ENCODE peak calls at places on chromosomes 7 and 10, in ten cellular contexts. R is coronary artery, Y is body of pancreas, S is sigmoid colon, V is GM12865, F is HCT116, W is IMR-90, L is neural crest cell, P is AG09319, B is lower leg skin. T is an unnamed sample.

GRCh38 chr7:128863433-128863989 is 855 bp downstream of the ATP6V1F start:
- DNase-seq in R (no peak), Y (peak), S (no peak), V (peak), F (peak), W (peak), L (peak), P (no peak), B (no peak), T (peak)

GRCh38 chr10:100729877-100730738 is 15.3 kb upstream of the PAX2 start:
- DNase-seq in R (no peak), Y (no peak), S (no peak), V (no peak), F (no peak), W (no peak), L (no peak), P (no peak), B (no peak), T (peak)

GRCh38 chr10:60148266-60148840 is 241.3 kb downstream of the ANK3 start:
- DNase-seq in R (no peak), Y (peak), S (no peak), V (no peak), F (no peak), W (peak), L (no peak), P (peak), B (no peak), T (no peak)

GRCh38 chr7:130961128-130961601 is 227.2 kb upstream of the KLF14 start:
- DNase-seq in R (no peak), Y (no peak), S (no peak), V (peak), F (peak), W (peak), L (no peak), P (no peak), B (no peak), T (no peak)

GRCh38 chr10:119315128-119316001 is 108.0 kb downstream of the GRK5 start:
- DNase-seq in R (no peak), Y (no peak), S (peak), V (peak), F (peak), W (peak), L (no peak), P (peak), B (peak), T (peak)

GRCh38 chr10:75774780-75775490 is 343.5 kb downstream of the LRMDA start:
- DNase-seq in R (no peak), Y (no peak), S (no peak), V (no peak), F (no peak), W (no peak), L (no peak), P (no peak), B (no peak), T (no peak)

GRCh38 chr7:26688936-26689506 is 175.4 kb downstream of the SKAP2 start:
- DNase-seq in R (no peak), Y (no peak), S (no peak), V (peak), F (no peak), W (no peak), L (no peak), P (no peak), B (no peak), T (no peak)

GRCh38 chr10:34319197-34319846 is 495.8 kb downstream of the PARD3 start:
- DNase-seq in R (no peak), Y (peak), S (no peak), V (no peak), F (peak), W (peak), L (no peak), P (peak), B (peak), T (no peak)

GRCh38 chr7:55369427-55369826 is 4.3 kb downstream of the LANCL2 start:
- DNase-seq in R (no peak), Y (no peak), S (no peak), V (no peak), F (no peak), W (peak), L (no peak), P (peak), B (no peak), T (no peak)

GRCh38 chr7:143258830-143259229 is 4.4 kb upstream of the GSTK1 start:
- DNase-seq in R (no peak), Y (peak), S (no peak), V (peak), F (no peak), W (peak), L (no peak), P (no peak), B (no peak), T (no peak)

GRCh38 chr7:130758429-130759056 is 24.5 kb upstream of the KLF14 start:
- DNase-seq in R (no peak), Y (no peak), S (no peak), V (peak), F (peak), W (peak), L (no peak), P (peak), B (no peak), T (no peak)

GRCh38 chr10:7547825-7548224 is 118.9 kb downstream of the ITIH5 start:
- DNase-seq in R (peak), Y (no peak), S (peak), V (no peak), F (no peak), W (no peak), L (no peak), P (no peak), B (no peak), T (no peak)

GRCh38 chr7:29987083-29987482 is 2.5 kb downstream of the SCRN1 start:
- DNase-seq in R (no peak), Y (no peak), S (no peak), V (peak), F (no peak), W (peak), L (no peak), P (peak), B (no peak), T (no peak)

GRCh38 chr10:75395955-75396860 is 5.4 kb downstream of the ZNF503 start:
- DNase-seq in R (no peak), Y (peak), S (no peak), V (no peak), F (no peak), W (no peak), L (peak), P (no peak), B (no peak), T (peak)

GRCh38 chr10:14302035-14302434 is 28.7 kb downstream of the FRMD4A start:
- DNase-seq in R (no peak), Y (no peak), S (no peak), V (no peak), F (no peak), W (peak), L (no peak), P (no peak), B (no peak), T (no peak)

GRCh38 chr7:100584046-100584676 is 1.8 kb downstream of the LRCH4 start:
- DNase-seq in R (no peak), Y (no peak), S (peak), V (peak), F (no peak), W (peak), L (no peak), P (no peak), B (no peak), T (no peak)

GRCh38 chr10:20100157-20100556 is 283.9 kb downstream of the PLXDC2 start:
- DNase-seq in R (no peak), Y (no peak), S (no peak), V (no peak), F (no peak), W (peak), L (no peak), P (no peak), B (no peak), T (no peak)

GRCh38 chr10:2990764-2991163 is 76.6 kb upstream of the PFKP start:
- DNase-seq in R (no peak), Y (no peak), S (no peak), V (no peak), F (no peak), W (no peak), L (no peak), P (no peak), B (no peak), T (no peak)

GRCh38 chr10:73625004-73625883 is 16.0 kb downstream of the MYOZ1 start:
- DNase-seq in R (no peak), Y (peak), S (peak), V (no peak), F (no peak), W (peak), L (peak), P (no peak), B (no peak), T (peak)

GRCh38 chr10:58641095-58641531 is 128.4 kb downstream of the BICC1 start:
- DNase-seq in R (no peak), Y (peak), S (no peak), V (no peak), F (peak), W (peak), L (no peak), P (peak), B (no peak), T (no peak)

GRCh38 chr7:99255463-99255862 is 17.2 kb upstream of the MYH16 start:
- DNase-seq in R (no peak), Y (no peak), S (no peak), V (no peak), F (no peak), W (no peak), L (no peak), P (no peak), B (no peak), T (no peak)

GRCh38 chr7:35761882-35762720 is 38.8 kb upstream of the SEPTIN7 start:
- DNase-seq in R (no peak), Y (no peak), S (no peak), V (no peak), F (no peak), W (peak), L (no peak), P (no peak), B (no peak), T (no peak)

GRCh38 chr10:84660340-84661159 is 332.2 kb downstream of the CCSER2 start:
- DNase-seq in R (no peak), Y (no peak), S (no peak), V (no peak), F (no peak), W (no peak), L (no peak), P (no peak), B (no peak), T (no peak)

GRCh38 chr10:80472234-80473095 is 18.4 kb downstream of the TSPAN14 start:
- DNase-seq in R (no peak), Y (no peak), S (no peak), V (peak), F (no peak), W (peak), L (no peak), P (peak), B (no peak), T (no peak)

GRCh38 chr7:33108591-33108930 is 643 bp downstream of the RP9 start:
- DNase-seq in R (no peak), Y (no peak), S (no peak), V (peak), F (no peak), W (no peak), L (no peak), P (no peak), B (no peak), T (peak)

GRCh38 chr7:41107330-41107937 is 595.5 kb downstream of the INHBA start:
- DNase-seq in R (no peak), Y (no peak), S (no peak), V (peak), F (peak), W (peak), L (no peak), P (no peak), B (peak), T (no peak)

GRCh38 chr10:70355234-70356021 is 27.0 kb downstream of the LRRC20 start:
- DNase-seq in R (no peak), Y (peak), S (no peak), V (peak), F (no peak), W (no peak), L (no peak), P (no peak), B (no peak), T (no peak)

GRCh38 chr7:151291206-151291605 is 42.7 kb upstream of the SMARCD3 start:
- DNase-seq in R (no peak), Y (no peak), S (no peak), V (no peak), F (no peak), W (no peak), L (no peak), P (no peak), B (no peak), T (no peak)

GRCh38 chr7:28410628-28411578 is 1.4 kb upstream of the CREB5 start:
- DNase-seq in R (peak), Y (no peak), S (peak), V (peak), F (no peak), W (peak), L (peak), P (no peak), B (no peak), T (peak)

GRCh38 chr10:95337354-95337753 is 46.6 kb upstream of the PDLIM1 start:
- DNase-seq in R (no peak), Y (no peak), S (no peak), V (no peak), F (no peak), W (no peak), L (no peak), P (no peak), B (no peak), T (no peak)

GRCh38 chr7:125847706-125848105 is 918.1 kb upstream of the POT1 start:
- DNase-seq in R (no peak), Y (no peak), S (no peak), V (no peak), F (no peak), W (no peak), L (no peak), P (no peak), B (no peak), T (no peak)

GRCh38 chr7:77627307-77627671 is 69.0 kb upstream of the RSBN1L start:
- DNase-seq in R (no peak), Y (no peak), S (no peak), V (no peak), F (no peak), W (peak), L (no peak), P (no peak), B (no peak), T (no peak)

GRCh38 chr10:22369433-22370072 is 24.3 kb downstream of the SPAG6 start:
- DNase-seq in R (no peak), Y (no peak), S (no peak), V (peak), F (peak), W (peak), L (no peak), P (no peak), B (no peak), T (no peak)

GRCh38 chr7:25557930-25558329 is 329.6 kb upstream of the NPVF start:
- DNase-seq in R (no peak), Y (no peak), S (no peak), V (no peak), F (no peak), W (no peak), L (no peak), P (no peak), B (no peak), T (no peak)

GRCh38 chr7:486216-486743 is 33.4 kb downstream of the PDGFA start:
- DNase-seq in R (no peak), Y (no peak), S (peak), V (no peak), F (no peak), W (no peak), L (no peak), P (no peak), B (no peak), T (no peak)

GRCh38 chr10:61164458-61165160 is 220.6 kb upstream of the RHOBTB1 start:
- DNase-seq in R (no peak), Y (peak), S (no peak), V (no peak), F (no peak), W (no peak), L (no peak), P (no peak), B (peak), T (no peak)

GRCh38 chr7:123135960-123136359 is 63.8 kb downstream of the SLC13A1 start:
- DNase-seq in R (no peak), Y (no peak), S (no peak), V (no peak), F (no peak), W (no peak), L (no peak), P (no peak), B (no peak), T (no peak)

GRCh38 chr7:123131140-123131539 is 68.6 kb downstream of the SLC13A1 start:
- DNase-seq in R (no peak), Y (no peak), S (no peak), V (no peak), F (no peak), W (no peak), L (no peak), P (no peak), B (no peak), T (no peak)

GRCh38 chr7:123126691-123127090 is 73.1 kb downstream of the SLC13A1 start:
- DNase-seq in R (no peak), Y (no peak), S (no peak), V (no peak), F (no peak), W (no peak), L (no peak), P (no peak), B (no peak), T (no peak)

GRCh38 chr7:123133924-123134323 is 65.8 kb downstream of the SLC13A1 start:
- DNase-seq in R (no peak), Y (no peak), S (no peak), V (no peak), F (no peak), W (no peak), L (no peak), P (no peak), B (no peak), T (no peak)

GRCh38 chr7:123131556-123132345 is 68.0 kb downstream of the SLC13A1 start:
- DNase-seq in R (no peak), Y (no peak), S (no peak), V (no peak), F (no peak), W (no peak), L (no peak), P (no peak), B (no peak), T (no peak)
- TF ChIP-seq CTCF in R (no peak), Y (no peak), S (no peak), V (no peak), F (no peak), W (no peak), L (no peak), P (no peak), B (no peak), T (no peak)

DNA sequence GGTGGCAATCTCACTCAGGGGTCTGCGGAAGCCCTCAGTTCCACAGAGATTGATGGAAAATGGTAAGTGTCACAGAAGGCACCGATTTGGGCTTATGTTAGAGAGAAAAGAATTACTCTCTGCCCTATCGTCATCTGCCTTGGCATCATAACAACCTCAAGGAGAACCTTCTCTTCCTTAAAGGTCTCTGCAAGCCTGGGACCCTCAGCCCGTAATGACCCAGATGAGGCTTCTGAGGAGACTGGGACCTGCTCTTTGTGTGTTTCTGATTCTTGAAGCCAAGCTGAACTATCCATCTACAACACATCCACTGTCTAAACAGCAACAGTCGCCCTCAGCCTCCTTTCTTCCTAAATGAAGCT is 263.1 kb upstream of the AOAH start:
- DNase-seq in R (no peak), Y (no peak), S (no peak), V (no peak), F (no peak), W (no peak), L (no peak), P (no peak), B (no peak), T (no peak)
- TF ChIP-seq CTCF in R (no peak), Y (no peak), S (no peak), V (no peak), F (no peak), W (no peak), L (no peak), P (no peak), B (no peak), T (peak)

DNA sequence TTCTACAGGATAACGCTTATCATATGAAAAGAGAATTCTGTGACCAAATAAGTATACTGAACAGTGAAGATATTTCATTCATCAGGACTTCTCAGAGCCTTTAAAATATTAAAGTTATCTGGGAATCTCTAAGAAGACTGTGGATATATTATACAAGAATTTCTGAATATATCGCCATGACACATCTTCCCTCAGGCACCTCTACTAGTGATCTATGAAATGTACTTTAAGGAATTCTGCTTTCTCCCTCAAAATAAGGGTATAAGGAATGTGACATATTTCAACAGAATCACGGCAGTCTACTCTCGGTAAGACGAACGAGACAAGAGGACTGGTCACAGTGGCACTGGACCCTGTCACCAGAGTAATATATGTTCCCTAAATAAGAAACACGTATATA is 504.2 kb upstream of the PHF14 start:
- DNase-seq in R (no peak), Y (no peak), S (no peak), V (no peak), F (no peak), W (no peak), L (no peak), P (no peak), B (no peak), T (no peak)
- TF ChIP-seq CTCF in R (no peak), Y (no peak), S (no peak), V (no peak), F (no peak), W (no peak), L (no peak), P (no peak), B (no peak), T (no peak)

GRCh38 chr10:115829501-115830215 is 443.3 kb downstream of the GFRA1 start:
- DNase-seq in R (no peak), Y (no peak), S (no peak), V (no peak), F (no peak), W (peak), L (no peak), P (no peak), B (no peak), T (no peak)
- TF ChIP-seq CTCF in R (no peak), Y (no peak), S (no peak), V (no peak), F (no peak), W (peak), L (no peak), P (peak), B (no peak), T (no peak)

GRCh38 chr7:43942997-43943701 is 16.9 kb downstream of the UBE2D4 start:
- DNase-seq in R (no peak), Y (peak), S (peak), V (no peak), F (no peak), W (no peak), L (no peak), P (no peak), B (no peak), T (no peak)
- TF ChIP-seq CTCF in R (no peak), Y (peak), S (no peak), V (no peak), F (peak), W (peak), L (no peak), P (no peak), B (no peak), T (no peak)

GRCh38 chr10:92592761-92593552 is at the start of gene KIF11:
- DNase-seq in R (peak), Y (peak), S (peak), V (peak), F (peak), W (peak), L (peak), P (peak), B (peak), T (peak)
- TF ChIP-seq CTCF in R (no peak), Y (no peak), S (no peak), V (no peak), F (no peak), W (no peak), L (peak), P (no peak), B (no peak), T (no peak)

DNA sequence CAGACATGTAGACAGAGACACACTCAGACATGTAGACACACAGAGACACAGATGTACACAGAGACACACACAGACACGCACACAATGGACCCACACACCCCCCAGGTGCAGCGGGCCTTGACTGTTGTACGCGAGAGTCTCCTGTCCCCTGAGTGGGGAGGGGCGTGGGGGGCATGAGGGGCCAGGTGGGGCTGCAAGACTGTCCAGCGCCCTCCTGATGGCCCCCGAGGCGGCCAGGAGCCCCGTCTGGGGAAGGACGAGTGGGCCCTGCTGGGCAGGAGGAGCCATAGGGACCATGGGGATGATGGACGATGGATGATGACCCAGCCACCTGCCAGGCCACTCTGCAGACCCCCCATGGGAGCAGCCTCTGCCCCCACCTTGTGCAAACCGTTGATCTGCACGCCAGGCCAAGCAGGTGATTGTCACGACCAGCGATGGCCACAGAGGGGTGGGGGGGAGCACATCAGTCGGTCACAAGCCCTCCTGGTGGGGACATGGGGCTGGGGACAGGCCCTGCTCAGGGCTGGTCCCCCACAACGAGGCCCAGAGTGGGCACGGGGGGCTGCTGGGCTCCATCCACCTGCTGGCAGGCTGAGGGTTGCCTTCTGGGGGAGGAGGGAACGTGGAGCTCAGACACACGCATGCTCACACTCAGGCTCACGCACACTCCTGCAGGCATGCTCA is 11.6 kb downstream of the VENTX start:
- DNase-seq in R (no peak), Y (no peak), S (no peak), V (no peak), F (no peak), W (no peak), L (no peak), P (no peak), B (no peak), T (no peak)
- TF ChIP-seq CTCF in R (no peak), Y (no peak), S (no peak), V (no peak), F (no peak), W (no peak), L (peak), P (no peak), B (no peak), T (no peak)

T was measured in glutamatergic neuron.